ENCODE peak calls at places on chromosomes 5 and 9, in five cellular contexts. X, T, O, H and D are unnamed samples.
A peak's percentile ranks its signal among the peaks of the same experiment; 100 is the strongest.

GRCh38 chr9:75667155-75667554 is 223.3 kb upstream of the PCSK5 start:
- DNase-seq in X (no peak), T (no peak), O (no peak), H (no peak), D (no peak)

GRCh38 chr5:36606437-36607113 is at the start of gene SLC1A3:
- DNase-seq in X (peak; percentile 88), T (no peak), O (peak; percentile 88), H (no peak), D (peak; percentile 24)

GRCh38 chr5:118968925-118969375 is 19.4 kb downstream of the DTWD2 start:
- DNase-seq in X (peak; percentile 6), T (no peak), O (peak; percentile 30), H (no peak), D (no peak)

GRCh38 chr5:176446884-176447537 is 1.2 kb upstream of the FAF2 start:
- DNase-seq in X (no peak), T (no peak), O (peak; percentile 8), H (no peak), D (no peak)

GRCh38 chr9:96782241-96782640 is 4.4 kb upstream of the ZNF510 start:
- DNase-seq in X (no peak), T (no peak), O (no peak), H (no peak), D (no peak)

GRCh38 chr5:114361724-114362196 is at the start of gene KCNN2:
- DNase-seq in X (peak; percentile 12), T (no peak), O (peak; percentile 58), H (peak; percentile 83), D (peak; percentile 89)

GRCh38 chr5:90020575-90021535 is 388.7 kb downstream of the CETN3 start:
- DNase-seq in X (peak; percentile 75), T (no peak), O (peak; percentile 97), H (no peak), D (no peak)

GRCh38 chr5:116970318-116970717 is 395.7 kb upstream of the SEMA6A start:
- DNase-seq in X (peak; percentile 27), T (no peak), O (no peak), H (no peak), D (no peak)

GRCh38 chr5:150801117-150801927 is 22.8 kb downstream of the SMIM3 start:
- DNase-seq in X (no peak), T (no peak), O (peak; percentile 85), H (no peak), D (no peak)

GRCh38 chr9:127926961-127927456 is 3.6 kb downstream of the PIP5KL1 start:
- DNase-seq in X (no peak), T (no peak), O (no peak), H (no peak), D (no peak)

GRCh38 chr9:121210536-121210935 is 8.9 kb upstream of the RAB14 start:
- DNase-seq in X (no peak), T (no peak), O (no peak), H (no peak), D (no peak)

GRCh38 chr5:90518666-90519065 is 10.7 kb downstream of the LYSMD3 start:
- DNase-seq in X (no peak), T (peak; percentile 77), O (no peak), H (no peak), D (no peak)

GRCh38 chr5:81980160-81980559 is 8.3 kb downstream of the ATG10 start:
- DNase-seq in X (no peak), T (no peak), O (no peak), H (no peak), D (no peak)

GRCh38 chr9:131349881-131350563 is 43.9 kb upstream of the PRRC2B start:
- DNase-seq in X (peak; percentile 71), T (peak; percentile 78), O (peak; percentile 83), H (peak; percentile 45), D (peak; percentile 82)

GRCh38 chr9:122111413-122112085 is 18.4 kb upstream of the TTLL11 start:
- DNase-seq in X (no peak), T (no peak), O (no peak), H (no peak), D (no peak)

GRCh38 chr5:76831108-76831447 is 12.2 kb downstream of the F2RL1 start:
- DNase-seq in X (peak; percentile 82), T (no peak), O (peak; percentile 75), H (no peak), D (no peak)

GRCh38 chr9:115035872-115036612 is 81.9 kb downstream of the TNC start:
- DNase-seq in X (peak; percentile 48), T (no peak), O (peak; percentile 87), H (no peak), D (no peak)

GRCh38 chr9:95171001-95171400 is 146.5 kb downstream of the FANCC start:
- DNase-seq in X (peak; percentile 70), T (peak; percentile 33), O (peak; percentile 65), H (no peak), D (no peak)

GRCh38 chr5:88778736-88779135 is 104.2 kb downstream of the MEF2C start:
- DNase-seq in X (peak; percentile 45), T (no peak), O (no peak), H (no peak), D (no peak)

GRCh38 chr9:124458441-124458840 is 8.2 kb downstream of the ADGRD2 start:
- DNase-seq in X (no peak), T (no peak), O (no peak), H (no peak), D (no peak)

GRCh38 chr9:133837644-133838597 is 99.8 kb upstream of the SARDH start:
- DNase-seq in X (no peak), T (no peak), O (no peak), H (no peak), D (no peak)

GRCh38 chr5:58407042-58407709 is 52.7 kb downstream of the PLK2 start:
- DNase-seq in X (peak; percentile 74), T (no peak), O (peak; percentile 72), H (no peak), D (no peak)

GRCh38 chr9:86985132-86985531 is 37.8 kb upstream of the GAS1 start:
- DNase-seq in X (no peak), T (no peak), O (no peak), H (no peak), D (no peak)

GRCh38 chr5:120630550-120630949 is 166.4 kb downstream of the PRR16 start:
- DNase-seq in X (no peak), T (no peak), O (no peak), H (no peak), D (no peak)

GRCh38 chr5:101942321-101942882 is 353.7 kb downstream of the SLCO4C1 start:
- DNase-seq in X (peak; percentile 20), T (peak; percentile 61), O (peak; percentile 32), H (no peak), D (peak; percentile 6)

GRCh38 chr5:125409101-125409495 is 662.7 kb upstream of the ZNF608 start:
- DNase-seq in X (peak; percentile 6), T (no peak), O (no peak), H (no peak), D (no peak)

GRCh38 chr5:42013561-42013960 is 88.5 kb downstream of the FBXO4 start:
- DNase-seq in X (no peak), T (no peak), O (no peak), H (no peak), D (no peak)

GRCh38 chr5:71482132-71482531 is 26.7 kb downstream of the BDP1 start:
- DNase-seq in X (peak; percentile 56), T (peak; percentile 8), O (peak; percentile 59), H (no peak), D (no peak)

GRCh38 chr9:105329729-105330082 is 85.3 kb downstream of the SLC44A1 start:
- DNase-seq in X (no peak), T (no peak), O (no peak), H (no peak), D (no peak)

GRCh38 chr5:135319928-135320606 is 79.0 kb downstream of the MACROH2A1 start:
- DNase-seq in X (no peak), T (no peak), O (no peak), H (no peak), D (no peak)

GRCh38 chr5:53970510-53970909 is 339.9 kb downstream of the ARL15 start:
- DNase-seq in X (no peak), T (no peak), O (no peak), H (no peak), D (no peak)